ENCODE peak calls at places on chromosomes 5 and 9, in six cellular contexts. A is PC-9, M is GM23248, X is astrocyte, H is MM.1S, V is mammary epithelial cell. R is an unnamed sample.

GRCh38 chr5:139459451-139459934 is 3.0 kb downstream of the ECSCR start:
- DNase-seq in A (no peak), M (no peak), X (no peak), H (no peak), V (no peak), R (no peak)

GRCh38 chr9:137457406-137458193 is 1.5 kb downstream of the NSMF start:
- DNase-seq in A (no peak), M (no peak), X (no peak), H (no peak), V (no peak), R (no peak)

GRCh38 chr9:88197781-88198345 is 59.6 kb upstream of the SPATA31C2 start:
- DNase-seq in A (peak; percentile 98), M (peak; percentile 74), X (peak; percentile 94), H (no peak), V (peak; percentile 61), R (peak; percentile 81)

GRCh38 chr9:116087751-116088194 is 65.8 kb upstream of the PAPPA start:
- DNase-seq in A (peak; percentile 63), M (peak; percentile 84), X (peak; percentile 84), H (peak; percentile 7), V (peak; percentile 84), R (peak; percentile 53)

GRCh38 chr5:176850371-176851245 is 40.2 kb downstream of the UNC5A start:
- DNase-seq in A (no peak), M (no peak), X (no peak), H (no peak), V (no peak), R (no peak)

GRCh38 chr5:120432861-120433260 is 31.2 kb upstream of the PRR16 start:
- DNase-seq in A (no peak), M (no peak), X (no peak), H (no peak), V (no peak), R (no peak)

GRCh38 chr5:38830521-38831051 is 15.2 kb upstream of the OSMR start:
- DNase-seq in A (peak; percentile 76), M (peak; percentile 78), X (no peak), H (no peak), V (peak; percentile 93), R (peak; percentile 93)

GRCh38 chr9:128341435-128341849 is 1.1 kb downstream of the SLC27A4 start:
- DNase-seq in A (peak; percentile 64), M (peak; percentile 84), X (peak; percentile 32), H (peak; percentile 78), V (peak; percentile 69), R (peak; percentile 78)

GRCh38 chr5:39656600-39656999 is 231.8 kb upstream of the DAB2 start:
- DNase-seq in A (no peak), M (no peak), X (no peak), H (no peak), V (no peak), R (peak; percentile 53)

GRCh38 chr5:132209131-132209530 is 18.5 kb downstream of the P4HA2 start:
- DNase-seq in A (peak; percentile 26), M (no peak), X (peak; percentile 85), H (peak; percentile 67), V (no peak), R (no peak)

GRCh38 chr5:124057161-124057814 is 545.3 kb downstream of the CSNK1G3 start:
- DNase-seq in A (peak; percentile 83), M (no peak), X (no peak), H (peak; percentile 72), V (peak; percentile 38), R (peak; percentile 55)

GRCh38 chr9:87529666-87530065 is 32.0 kb downstream of the DAPK1 start:
- DNase-seq in A (peak; percentile 72), M (no peak), X (no peak), H (no peak), V (no peak), R (no peak)

GRCh38 chr9:137611623-137612609 is 6.4 kb downstream of the ARRDC1 start:
- DNase-seq in A (peak; percentile 99), M (peak; percentile 93), X (peak; percentile 70), H (no peak), V (peak; percentile 97), R (peak; percentile 96)

GRCh38 chr9:70480405-70480980 is 66.0 kb upstream of the KLF9 start:
- DNase-seq in A (no peak), M (peak; percentile 80), X (peak; percentile 59), H (no peak), V (peak; percentile 49), R (peak; percentile 14)

GRCh38 chr5:148791334-148791667 is 35.1 kb upstream of the ADRB2 start:
- DNase-seq in A (no peak), M (peak; percentile 74), X (peak; percentile 62), H (no peak), V (peak; percentile 96), R (peak; percentile 95)

GRCh38 chr5:16238018-16238417 is 58.4 kb upstream of the MARCHF11 start:
- DNase-seq in A (no peak), M (no peak), X (no peak), H (no peak), V (no peak), R (no peak)

GRCh38 chr5:168359820-168360460 is 68.5 kb downstream of the WWC1 start:
- DNase-seq in A (peak; percentile 99), M (no peak), X (no peak), H (no peak), V (peak; percentile 61), R (peak; percentile 91)

GRCh38 chr5:115393239-115393638 is 96.8 kb upstream of the CCDC112 start:
- DNase-seq in A (no peak), M (no peak), X (no peak), H (no peak), V (no peak), R (no peak)

GRCh38 chr9:84397151-84397728 is 56.7 kb upstream of the SLC28A3 start:
- DNase-seq in A (peak; percentile 38), M (peak; percentile 82), X (peak; percentile 20), H (peak; percentile 76), V (peak; percentile 43), R (peak; percentile 78)

DNA sequence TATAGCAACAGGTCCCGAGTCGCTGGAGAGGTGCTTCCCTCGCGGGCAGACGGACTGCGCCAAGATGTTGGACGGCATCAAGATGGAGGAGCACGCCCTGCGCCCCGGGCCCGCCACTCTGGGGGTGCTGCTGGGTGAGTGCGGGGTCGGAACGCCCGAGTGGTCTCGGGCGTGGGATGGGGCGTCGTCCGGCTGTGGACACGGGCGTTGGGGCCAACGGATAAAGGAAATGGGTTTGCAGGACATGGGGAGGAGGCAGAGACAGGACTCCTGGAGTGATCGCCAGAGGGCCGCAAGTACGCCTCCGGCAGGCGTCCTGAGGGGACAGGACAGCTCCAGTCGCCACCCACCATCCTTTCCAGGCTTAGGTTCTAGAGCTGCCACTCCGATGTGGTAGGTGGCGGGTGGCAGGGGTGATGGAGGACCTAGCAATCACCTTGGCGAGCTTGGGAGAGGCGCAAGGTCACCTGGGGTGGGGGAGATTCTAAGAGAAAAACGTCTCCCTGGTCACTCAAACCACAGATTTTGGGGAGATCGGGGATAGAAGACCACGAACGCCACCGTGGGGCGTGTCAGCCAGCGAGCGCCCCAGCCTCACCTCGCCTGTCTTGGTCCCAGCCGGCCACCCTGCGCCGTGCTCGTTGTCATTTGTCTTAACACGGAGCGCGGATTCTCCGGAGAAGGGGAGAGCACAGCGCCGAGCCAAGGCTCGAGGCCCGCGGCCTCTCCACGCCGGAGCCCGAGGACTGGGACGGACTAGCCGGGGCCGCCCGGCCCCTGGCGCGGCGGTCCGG is 924 bp downstream of the LMX1B start:
- DNase-seq in A (no peak), M (no peak), X (no peak), H (no peak), V (peak; percentile 60), R (no peak)
- TF ChIP-seq EZH2 in A (no peak), M (peak; percentile 91), X (peak; percentile 81), H (no peak), V (no peak), R (no peak)

GRCh38 chr5:175656966-175657365 is 905 bp upstream of the HRH2 start:
- DNase-seq in A (no peak), M (no peak), X (no peak), H (no peak), V (no peak), R (no peak)

GRCh38 chr5:175659546-175660248 is 1.8 kb downstream of the HRH2 start:
- DNase-seq in A (no peak), M (no peak), X (no peak), H (no peak), V (no peak), R (no peak)

GRCh38 chr5:175658299-175659145 is 651 bp downstream of the HRH2 start:
- DNase-seq in A (no peak), M (no peak), X (no peak), H (peak; percentile 69), V (no peak), R (no peak)

GRCh38 chr5:175655411-175655810 is 2.5 kb upstream of the HRH2 start:
- DNase-seq in A (no peak), M (no peak), X (no peak), H (no peak), V (no peak), R (no peak)

DNA sequence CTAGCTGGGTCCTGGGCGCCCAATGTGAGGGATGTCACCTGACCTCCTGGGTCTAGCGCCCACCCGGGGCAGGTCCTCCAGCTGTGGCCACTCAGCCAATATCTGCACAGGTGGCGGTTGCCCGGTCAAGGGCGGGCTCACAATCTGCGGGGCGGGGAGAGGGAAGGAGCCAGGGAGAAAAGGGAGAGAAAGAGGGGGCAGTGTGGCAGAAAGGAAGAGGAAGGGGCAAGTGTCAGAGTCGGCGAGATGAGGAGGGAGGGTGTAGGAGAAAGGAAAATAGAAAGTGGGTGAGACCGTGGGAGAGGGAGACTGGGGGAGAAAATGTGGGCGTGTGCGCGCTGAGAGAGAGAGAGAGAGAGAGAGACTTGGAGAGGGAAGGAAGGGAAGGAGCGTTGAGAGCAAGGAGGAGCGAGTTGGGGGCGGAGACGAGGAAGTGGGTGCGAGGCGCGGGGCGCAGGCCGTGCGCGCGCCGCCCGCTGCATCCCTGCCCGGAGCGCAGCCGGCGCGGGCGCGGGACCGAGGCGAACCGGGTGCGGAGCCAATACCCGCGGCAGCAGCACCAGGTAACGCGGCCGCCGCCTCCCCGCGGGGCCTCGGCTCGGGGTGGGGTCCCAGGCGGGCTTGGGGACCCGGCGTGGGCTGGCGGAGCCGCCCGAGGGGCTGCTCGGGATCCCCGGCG is at the start of gene HRH2:
- DNase-seq in A (no peak), M (no peak), X (peak; percentile 8), H (peak; percentile 81), V (peak; percentile 14), R (no peak)
- TF ChIP-seq EZH2 in A (no peak), M (no peak), X (no peak), H (no peak), V (peak; percentile 54), R (no peak)

GRCh38 chr5:91280062-91280941 is 102.8 kb downstream of the ARRDC3 start:
- DNase-seq in A (peak; percentile 94), M (peak; percentile 98), X (peak; percentile 96), H (peak; percentile 93), V (peak; percentile 96), R (peak; percentile 97)
- TF ChIP-seq EZH2 in A (no peak), M (no peak), X (no peak), H (no peak), V (no peak), R (no peak)

DNA sequence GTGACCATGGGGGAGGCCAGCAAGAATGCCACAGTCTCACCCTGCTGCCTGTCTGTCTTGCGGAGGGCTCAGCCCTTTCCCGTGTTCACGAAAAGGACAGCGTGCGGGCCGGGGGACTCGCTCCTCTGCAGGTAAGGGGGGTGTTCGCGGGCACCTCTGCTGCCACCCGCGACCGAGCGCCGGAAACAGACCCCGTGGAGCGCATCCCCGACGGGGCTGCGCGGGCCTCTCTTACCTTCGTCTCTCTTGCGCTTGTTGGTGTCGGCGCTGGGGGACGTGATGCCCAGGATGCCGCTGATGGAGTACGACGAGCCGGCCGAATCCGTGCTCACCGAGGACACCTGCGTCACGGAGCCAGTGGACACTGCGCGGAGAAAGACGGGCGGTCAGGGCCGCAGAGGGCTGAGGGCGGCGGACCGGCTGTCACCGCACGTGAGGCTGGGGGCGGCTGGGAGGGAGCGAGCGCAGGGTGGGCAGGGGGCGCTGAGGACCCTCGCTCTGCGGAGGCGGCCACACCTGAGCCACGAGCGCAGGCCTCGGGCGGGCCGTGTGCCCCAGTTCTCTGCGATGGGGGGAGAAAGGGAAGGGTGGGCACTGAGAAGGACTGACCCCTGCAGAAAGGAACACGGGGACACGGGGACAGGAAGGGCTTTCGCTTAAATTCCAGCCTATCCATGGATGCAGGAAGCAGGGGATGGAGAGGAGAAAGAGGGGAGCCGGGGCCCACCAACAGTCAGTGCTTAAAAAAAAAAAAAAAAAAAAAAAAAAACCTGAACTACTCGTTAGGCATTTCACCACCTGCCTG is 31.5 kb downstream of the PAX5 start:
- DNase-seq in A (no peak), M (no peak), X (no peak), H (no peak), V (no peak), R (no peak)
- TF ChIP-seq EZH2 in A (no peak), M (peak; percentile 4), X (peak; percentile 92), H (no peak), V (peak; percentile 67), R (no peak)

R was measured in PC-3.